ENCODE peak calls at places on chromosomes 3 and 15, in eight cellular contexts. B, K, G, J, C, X, U and V are unnamed samples.

GRCh38 chr3:133413166-133414020 is 13.5 kb downstream of the BFSP2 start:
- DNase-seq in B (peak; percentile 20), K (no peak), G (no peak), X (no peak), C (no peak), U (peak; percentile 59), J (no peak), V (no peak)

GRCh38 chr3:35927441-35927840 is 288.1 kb downstream of the ARPP21 start:
- DNase-seq in X (no peak), C (no peak), J (no peak), B (no peak), K (no peak), U (no peak), G (no peak), V (no peak)

GRCh38 chr3:144053121-144053520 is 81.5 kb downstream of the DIPK2A start:
- DNase-seq in U (peak; percentile 93), G (no peak), X (no peak), J (no peak), K (no peak), B (no peak), C (no peak), V (peak; percentile 19)

GRCh38 chr15:63075072-63075995 is 32.8 kb downstream of the TPM1 start:
- DNase-seq in C (no peak), K (peak; percentile 15), X (no peak), G (no peak), U (peak; percentile 55), J (no peak), B (no peak), V (no peak)

GRCh38 chr15:79849789-79850188 is 47.0 kb downstream of the MTHFS start:
- DNase-seq in B (no peak), J (peak; percentile 37), C (peak; percentile 7), K (peak; percentile 47), X (peak; percentile 19), U (peak; percentile 19), G (peak; percentile 56), V (peak; percentile 29)

GRCh38 chr3:41317298-41317697 is 118.0 kb downstream of the CTNNB1 start:
- DNase-seq in X (no peak), B (no peak), U (no peak), G (no peak), C (no peak), J (no peak), K (no peak), V (no peak)

GRCh38 chr15:40787344-40787841 is 17.6 kb downstream of the C15orf62 start:
- DNase-seq in X (peak; percentile 86), J (no peak), B (peak; percentile 85), U (peak; percentile 92), C (peak; percentile 69), G (peak; percentile 84), K (peak; percentile 76), V (peak; percentile 91)

GRCh38 chr3:129366312-129366831 is 62.1 kb downstream of the EFCAB12 start:
- DNase-seq in B (no peak), G (peak; percentile 57), C (no peak), K (no peak), X (no peak), J (no peak), U (no peak), V (no peak)

GRCh38 chr3:89606151-89606550 is 498.7 kb downstream of the EPHA3 start:
- DNase-seq in X (no peak), K (no peak), U (no peak), C (no peak), J (no peak), G (no peak), B (no peak), V (no peak)

GRCh38 chr3:22269827-22270226 is 518.8 kb upstream of the ZNF385D start:
- DNase-seq in B (no peak), C (no peak), U (peak; percentile 2), G (no peak), X (no peak), K (no peak), J (no peak), V (peak; percentile 46)

GRCh38 chr3:16171009-16171408 is 3.5 kb upstream of the GALNT15 start:
- DNase-seq in C (no peak), G (no peak), X (no peak), B (no peak), U (no peak), K (no peak), J (no peak), V (no peak)

GRCh38 chr3:110397115-110397514 is 674.5 kb upstream of the NECTIN3 start:
- DNase-seq in J (no peak), C (no peak), X (no peak), G (no peak), K (no peak), B (no peak), U (peak; percentile 61), V (no peak)

GRCh38 chr3:12557472-12558105 is 702 bp downstream of the MKRN2 start:
- DNase-seq in J (no peak), U (peak; percentile 14), G (no peak), X (no peak), B (no peak), K (peak; percentile 13), C (no peak), V (no peak)

GRCh38 chr15:59282515-59283337 is 76.1 kb downstream of the LDHAL6B start:
- DNase-seq in B (no peak), G (peak; percentile 27), X (no peak), K (no peak), J (no peak), C (no peak), U (peak; percentile 24), V (no peak)

GRCh38 chr3:71784914-71785593 is at the start of gene PROK2:
- DNase-seq in K (no peak), U (no peak), C (no peak), X (no peak), B (no peak), G (peak; percentile 77), J (peak; percentile 59), V (no peak)

GRCh38 chr3:171863920-171864319 is 20.8 kb downstream of the TMEM212 start:
- DNase-seq in U (no peak), C (no peak), B (no peak), K (no peak), G (no peak), J (no peak), X (no peak), V (no peak)

GRCh38 chr15:57245130-57245529 is 131.2 kb upstream of the CGNL1 start:
- DNase-seq in U (no peak), K (no peak), G (no peak), B (peak; percentile 31), J (no peak), X (no peak), C (no peak), V (no peak)

GRCh38 chr15:77546050-77546501 is 86.6 kb downstream of the LINGO1 start:
- DNase-seq in J (no peak), B (no peak), K (peak; percentile 53), U (peak; percentile 85), C (no peak), X (no peak), G (no peak), V (peak; percentile 71)

GRCh38 chr3:112855883-112856282 is 9.2 kb upstream of the CD200R1L start:
- DNase-seq in J (no peak), K (no peak), G (no peak), X (no peak), U (no peak), C (no peak), B (no peak), V (no peak)

GRCh38 chr3:20074226-20075063 is 34.2 kb downstream of the KAT2B start:
- DNase-seq in X (no peak), G (no peak), C (no peak), J (no peak), U (peak; percentile 42), B (no peak), K (no peak), V (no peak)

GRCh38 chr15:96342143-96342466 is 11.6 kb downstream of the NR2F2 start:
- DNase-seq in G (no peak), X (no peak), J (no peak), B (no peak), K (no peak), U (no peak), C (no peak), V (no peak)